ENCODE peak calls at places on chromosomes 11 and 22, in seven cellular contexts. D is activated CD8-positive, alpha-beta memory T cell treated with anti-CD3 and anti-CD28 coated beads, Interleukin-2, amount 50 U/mL, for 48 hours; H is naive thymus-derived CD8-positive, alpha-beta T cell; W is AG10803; I is activated CD4-positive, CD25-positive, alpha-beta regulatory T cell; O is lower leg skin; Z is amniotic stem cell. F is an unnamed sample.

GRCh38 chr11:36713715-36714114 is 115.7 kb upstream of the RAG2 start:
- DNase-seq in D (no peak), H (no peak), W (no peak), I (no peak), O (peak), Z (no peak), F (no peak)

GRCh38 chr11:127675602-127676001 is 675.0 kb upstream of the KIRREL3 start:
- DNase-seq in D (no peak), H (no peak), W (no peak), I (no peak), O (no peak), Z (no peak), F (no peak)

GRCh38 chr11:70912226-70912840 is 340.0 kb downstream of the SHANK2 start:
- DNase-seq in D (no peak), H (no peak), W (no peak), I (no peak), O (no peak), Z (no peak), F (no peak)

GRCh38 chr11:34495724-34496377 is 17.7 kb downstream of the ELF5 start:
- DNase-seq in D (no peak), H (no peak), W (no peak), I (no peak), O (no peak), Z (no peak), F (no peak)

GRCh38 chr11:47185305-47186075 is 744 bp downstream of the PACSIN3 start:
- DNase-seq in D (no peak), H (no peak), W (peak), I (no peak), O (no peak), Z (no peak), F (peak)

GRCh38 chr11:3056296-3057068 is 741 bp downstream of the CARS1 start:
- DNase-seq in D (peak), H (peak), W (peak), I (no peak), O (no peak), Z (no peak), F (no peak)

GRCh38 chr11:66150140-66150539 is 80.1 kb downstream of the PACS1 start:
- DNase-seq in D (no peak), H (no peak), W (no peak), I (no peak), O (no peak), Z (no peak), F (no peak)

GRCh38 chr11:122741613-122742012 is 86.1 kb downstream of the UBASH3B start:
- DNase-seq in D (no peak), H (no peak), W (peak), I (no peak), O (peak), Z (no peak), F (peak)

GRCh38 chr11:69492201-69492991 is 10.9 kb downstream of the LINC01488 start:
- DNase-seq in D (no peak), H (no peak), W (peak), I (no peak), O (no peak), Z (no peak), F (no peak)

GRCh38 chr11:75773595-75774353 is 5.2 kb downstream of the DGAT2 start:
- DNase-seq in D (no peak), H (no peak), W (no peak), I (no peak), O (no peak), Z (no peak), F (no peak)

GRCh38 chr22:39254789-39255298 is 10.1 kb upstream of the PDGFB start:
- DNase-seq in D (peak), H (no peak), W (peak), I (no peak), O (no peak), Z (peak), F (no peak)

GRCh38 chr11:107991868-107992414 is 16.8 kb upstream of the CUL5 start:
- DNase-seq in D (no peak), H (no peak), W (no peak), I (no peak), O (no peak), Z (no peak), F (no peak)

GRCh38 chr22:45202333-45203149 is 38.2 kb downstream of the KIAA0930 start:
- DNase-seq in D (no peak), H (no peak), W (no peak), I (no peak), O (no peak), Z (no peak), F (no peak)

GRCh38 chr22:20953668-20954500 is 13.2 kb upstream of the AIFM3 start:
- DNase-seq in D (no peak), H (no peak), W (peak), I (no peak), O (peak), Z (no peak), F (no peak)

GRCh38 chr11:33622231-33622630 is 78.4 kb downstream of the C11orf91 start:
- DNase-seq in D (no peak), H (no peak), W (peak), I (no peak), O (no peak), Z (no peak), F (no peak)

GRCh38 chr11:119745112-119745511 is 16.1 kb upstream of the NECTIN1 start:
- DNase-seq in D (no peak), H (no peak), W (no peak), I (no peak), O (no peak), Z (no peak), F (no peak)

GRCh38 chr11:108591893-108592292 is 1.7 kb downstream of the EXPH5 start:
- DNase-seq in D (no peak), H (no peak), W (no peak), I (no peak), O (no peak), Z (no peak), F (no peak)

GRCh38 chr11:68806931-68807844 is 34.5 kb downstream of the CPT1A start:
- DNase-seq in D (no peak), H (no peak), W (peak), I (no peak), O (no peak), Z (no peak), F (no peak)

GRCh38 chr11:11400635-11401232 is 47.7 kb upstream of the CSNK2A3 start:
- DNase-seq in D (no peak), H (no peak), W (no peak), I (no peak), O (no peak), Z (no peak), F (no peak)

GRCh38 chr11:62430350-62430749 is 11.5 kb downstream of the SCGB1A1 start:
- DNase-seq in D (no peak), H (no peak), W (peak), I (no peak), O (no peak), Z (no peak), F (no peak)

GRCh38 chr11:2422461-2423156 is 21.7 kb downstream of the TRPM5 start:
- DNase-seq in D (no peak), H (no peak), W (no peak), I (no peak), O (no peak), Z (no peak), F (no peak)

GRCh38 chr11:1224491-1225385 is 1.9 kb downstream of the MUC5B start:
- DNase-seq in D (no peak), H (no peak), W (no peak), I (no peak), O (no peak), Z (no peak), F (no peak)

GRCh38 chr11:123469089-123469488 is 39.0 kb downstream of the GRAMD1B start:
- DNase-seq in D (no peak), H (no peak), W (no peak), I (no peak), O (no peak), Z (no peak), F (no peak)